ENCODE peak calls at places on chromosomes 13 and 19, in seven cellular contexts. A is neural crest cell; Z is activated CD4-positive, alpha-beta T cell treated with anti-CD3 and anti-CD28 coated beads for 48 hours; F is NCI-H2107; L is OCI-M1; W is cardiac fibroblast; U is stimulated activated CD4-positive, alpha-beta T cell treated with anti-CD3 and anti-CD28 coated beads, Interleukin-12 subunit alpha, Interleukin-12 subunit beta, amount 100 ng/mL, for 4 hours. T is an unnamed sample.

GRCh38 chr19:35844482-35845214 is 7.7 kb downstream of the NPHS1 start:
- DNase-seq in A (no peak), Z (no peak), F (no peak), L (no peak), W (no peak), U (no peak), T (no peak)

GRCh38 chr13:64457976-64458375 is 2772.2 kb downstream of the PCDH9 start:
- DNase-seq in A (no peak), Z (no peak), F (no peak), L (no peak), W (peak; percentile 78), U (no peak), T (no peak)

GRCh38 chr13:20360041-20360491 is 127.9 kb upstream of the GJB6 start:
- DNase-seq in A (no peak), Z (no peak), F (no peak), L (no peak), W (peak; percentile 42), U (no peak), T (peak; percentile 57)

GRCh38 chr19:35346193-35347052 is 1.3 kb upstream of the FFAR1 start:
- DNase-seq in A (no peak), Z (peak; percentile 82), F (no peak), L (no peak), W (no peak), U (peak; percentile 58), T (no peak)

GRCh38 chr13:94112227-94112626 is 367.3 kb downstream of the DCT start:
- DNase-seq in A (no peak), Z (no peak), F (no peak), L (no peak), W (peak; percentile 92), U (no peak), T (peak; percentile 82)

GRCh38 chr13:26604784-26605183 is 47.3 kb downstream of the WASF3 start:
- DNase-seq in A (no peak), Z (no peak), F (no peak), L (no peak), W (no peak), U (no peak), T (no peak)

GRCh38 chr19:32287811-32288227 is 57.6 kb upstream of the ZNF507 start:
- DNase-seq in A (peak; percentile 59), Z (peak; percentile 40), F (no peak), L (peak; percentile 68), W (peak; percentile 86), U (no peak), T (peak; percentile 45)

GRCh38 chr13:97328222-97328790 is 105.7 kb upstream of the RAP2A start:
- DNase-seq in A (no peak), Z (no peak), F (no peak), L (no peak), W (peak; percentile 69), U (no peak), T (peak; percentile 72)

GRCh38 chr19:55080915-55081772 is 5.5 kb downstream of the EPS8L1 start:
- DNase-seq in A (peak; percentile 76), Z (peak; percentile 94), F (no peak), L (peak; percentile 97), W (peak; percentile 63), U (peak; percentile 83), T (peak; percentile 46)

GRCh38 chr13:43804461-43805070 is 17.8 kb upstream of the ENOX1 start:
- DNase-seq in A (peak; percentile 42), Z (no peak), F (peak; percentile 32), L (peak; percentile 88), W (peak; percentile 91), U (no peak), T (peak; percentile 76)

GRCh38 chr19:47256688-47257410 is 524 bp downstream of the CCDC9 start:
- DNase-seq in A (peak; percentile 100), Z (peak; percentile 100), F (peak; percentile 100), L (peak; percentile 100), W (peak; percentile 100), U (peak; percentile 100), T (peak; percentile 93)

GRCh38 chr19:46634656-46635218 is 1.3 kb downstream of the GNG8 start:
- DNase-seq in A (no peak), Z (no peak), F (no peak), L (no peak), W (no peak), U (no peak), T (no peak)

GRCh38 chr19:44552324-44552723 is 22.8 kb upstream of the CEACAM20 start:
- DNase-seq in A (peak; percentile 62), Z (peak; percentile 77), F (no peak), L (peak; percentile 97), W (peak; percentile 53), U (peak; percentile 5), T (peak; percentile 64)

GRCh38 chr19:15684828-15685227 is 11.9 kb downstream of the CYP4F12 start:
- DNase-seq in A (no peak), Z (peak; percentile 20), F (no peak), L (peak; percentile 1), W (no peak), U (no peak), T (no peak)

GRCh38 chr19:57293719-57294118 is 13.4 kb downstream of the ZNF460 start:
- DNase-seq in A (no peak), Z (no peak), F (no peak), L (no peak), W (no peak), U (no peak), T (no peak)

GRCh38 chr19:5903502-5904301 is at the start of gene NDUFA11:
- DNase-seq in A (peak; percentile 98), Z (peak; percentile 98), F (peak; percentile 94), L (peak; percentile 97), W (peak; percentile 97), U (peak; percentile 99), T (no peak)

GRCh38 chr19:51195616-51196015 is 29.3 kb upstream of the CD33 start:
- DNase-seq in A (no peak), Z (no peak), F (no peak), L (no peak), W (no peak), U (no peak), T (no peak)

GRCh38 chr19:34365463-34366401 is 736 bp downstream of the GPI start:
- DNase-seq in A (peak; percentile 9), Z (peak; percentile 40), F (peak; percentile 10), L (peak; percentile 55), W (peak; percentile 48), U (peak; percentile 25), T (no peak)